ENCODE peak calls at places on chromosomes 4 and X, in four cellular contexts. One of them, this sample, is unnamed.

GRCh38 chrX:13750204-13750603 is 15.7 kb downstream of the OFD1 start:
- DNase-seq in A549: peak; percentile 69
- DNase-seq in HepG2: peak; percentile 16
- DNase-seq in H1: no peak
- DNase-seq in this sample: no peak

GRCh38 chrX:1108451-1109445 is 103.7 kb downstream of the CRLF2 start:
- DNase-seq in A549: no peak
- DNase-seq in HepG2: no peak
- DNase-seq in H1: no peak
- DNase-seq in this sample: no peak

GRCh38 chrX:100264200-100264599 is 145.9 kb downstream of the PCDH19 start:
- DNase-seq in A549: no peak
- DNase-seq in HepG2: no peak
- DNase-seq in H1: no peak
- DNase-seq in this sample: no peak

GRCh38 chr4:125546272-125546671 is 231.5 kb downstream of the FAT4 start:
- DNase-seq in A549: no peak
- DNase-seq in HepG2: no peak
- DNase-seq in H1: no peak
- DNase-seq in this sample: no peak

GRCh38 chr4:108303488-108304177 is 134.9 kb upstream of the LEF1 start:
- DNase-seq in A549: no peak
- DNase-seq in HepG2: no peak
- DNase-seq in H1: no peak
- DNase-seq in this sample: no peak

GRCh38 chr4:56250801-56251200 is 136.5 kb downstream of the AASDH start:
- DNase-seq in A549: no peak
- DNase-seq in HepG2: no peak
- DNase-seq in H1: no peak
- DNase-seq in this sample: no peak

GRCh38 chr4:186204103-186204559 is 12.8 kb downstream of the CYP4V2 start:
- DNase-seq in A549: no peak
- DNase-seq in HepG2: no peak
- DNase-seq in H1: no peak
- DNase-seq in this sample: peak; percentile 42

GRCh38 chrX:153641575-153642312 is 5.3 kb upstream of the DUSP9 start:
- DNase-seq in A549: no peak
- DNase-seq in HepG2: peak; percentile 59
- DNase-seq in H1: no peak
- DNase-seq in this sample: peak; percentile 58

GRCh38 chr4:163666335-163666888 is 171.9 kb downstream of the TMA16 start:
- DNase-seq in A549: no peak
- DNase-seq in HepG2: no peak
- DNase-seq in H1: no peak
- DNase-seq in this sample: no peak

GRCh38 chr4:147328189-147328588 is 152.7 kb upstream of the EDNRA start:
- DNase-seq in A549: no peak
- DNase-seq in HepG2: no peak
- DNase-seq in H1: no peak
- DNase-seq in this sample: no peak

GRCh38 chrX:2928127-2928582 is 984 bp downstream of the ARSD start:
- DNase-seq in A549: no peak
- DNase-seq in HepG2: peak; percentile 55
- DNase-seq in H1: peak; percentile 38
- DNase-seq in this sample: no peak

GRCh38 chr4:64643841-64644240 is 234.6 kb upstream of the TECRL start:
- DNase-seq in A549: no peak
- DNase-seq in HepG2: no peak
- DNase-seq in H1: no peak
- DNase-seq in this sample: no peak

GRCh38 chrX:2894885-2895292 is 34.2 kb downstream of the ARSD start:
- DNase-seq in A549: peak; percentile 49
- DNase-seq in HepG2: peak; percentile 37
- DNase-seq in H1: no peak
- DNase-seq in this sample: no peak

GRCh38 chr4:167897116-167897515 is 195.2 kb upstream of the ANXA10 start:
- DNase-seq in A549: peak; percentile 2
- DNase-seq in HepG2: peak; percentile 29
- DNase-seq in H1: peak; percentile 38
- DNase-seq in this sample: no peak

GRCh38 chr4:73021634-73022033 is 47.9 kb downstream of the COX18 start:
- DNase-seq in A549: peak; percentile 53
- DNase-seq in HepG2: peak; percentile 24
- DNase-seq in H1: no peak
- DNase-seq in this sample: no peak

GRCh38 chr4:18844726-18845125 is 823.2 kb upstream of the LCORL start:
- DNase-seq in A549: no peak
- DNase-seq in HepG2: no peak
- DNase-seq in H1: no peak
- DNase-seq in this sample: no peak

GRCh38 chr4:184693056-184693455 is 40.8 kb downstream of the CENPU start:
- DNase-seq in A549: no peak
- DNase-seq in HepG2: no peak
- DNase-seq in H1: no peak
- DNase-seq in this sample: no peak

GRCh38 chrX:119398587-119398973 is 556 bp upstream of the SLC25A43 start:
- DNase-seq in A549: peak; percentile 28
- DNase-seq in HepG2: peak; percentile 7
- DNase-seq in H1: no peak
- DNase-seq in this sample: no peak

GRCh38 chr4:109211671-109212070 is 90.8 kb downstream of the COL25A1 start:
- DNase-seq in A549: no peak
- DNase-seq in HepG2: no peak
- DNase-seq in H1: no peak
- DNase-seq in this sample: no peak

GRCh38 chr4:38856524-38857337 is at the start of gene TLR6:
- DNase-seq in A549: peak; percentile 88
- DNase-seq in HepG2: peak; percentile 57
- DNase-seq in H1: no peak
- DNase-seq in this sample: peak; percentile 53

GRCh38 chr4:182427530-182427929 is 184.3 kb downstream of the TENM3 start:
- DNase-seq in A549: no peak
- DNase-seq in HepG2: no peak
- DNase-seq in H1: no peak
- DNase-seq in this sample: no peak

GRCh38 chr4:633976-634598 is 8.7 kb downstream of the PDE6B start:
- DNase-seq in A549: no peak
- DNase-seq in HepG2: no peak
- DNase-seq in H1: no peak
- DNase-seq in this sample: no peak

GRCh38 chr4:18934197-18934596 is 912.6 kb upstream of the LCORL start:
- DNase-seq in A549: no peak
- DNase-seq in HepG2: no peak
- DNase-seq in H1: no peak
- DNase-seq in this sample: no peak

GRCh38 chrX:71236858-71237257 is 13.8 kb downstream of the GJB1 start:
- DNase-seq in A549: no peak
- DNase-seq in HepG2: no peak
- DNase-seq in H1: no peak
- DNase-seq in this sample: no peak

GRCh38 chr4:95798727-95799126 is 41.2 kb upstream of the PDHA2 start:
- DNase-seq in A549: no peak
- DNase-seq in HepG2: no peak
- DNase-seq in H1: peak; percentile 17
- DNase-seq in this sample: no peak

GRCh38 chrX:102846544-102847236 is 90.4 kb upstream of the RAB40AL start:
- DNase-seq in A549: no peak
- DNase-seq in HepG2: no peak
- DNase-seq in H1: no peak
- DNase-seq in this sample: no peak

GRCh38 chr4:8920969-8921368 is 49.3 kb upstream of the HMX1 start:
- DNase-seq in A549: no peak
- DNase-seq in HepG2: no peak
- DNase-seq in H1: no peak
- DNase-seq in this sample: no peak

GRCh38 chrX:101195442-101196173 is 24.0 kb upstream of the DRP2 start:
- DNase-seq in A549: no peak
- DNase-seq in HepG2: peak; percentile 41
- DNase-seq in H1: no peak
- DNase-seq in this sample: no peak

GRCh38 chr4:121011780-121012340 is 60.5 kb downstream of the NDNF start:
- DNase-seq in A549: no peak
- DNase-seq in HepG2: no peak
- DNase-seq in H1: peak; percentile 17
- DNase-seq in this sample: no peak

GRCh38 chr4:164438321-164438720 is 315.6 kb upstream of the SMIM31 start:
- DNase-seq in A549: no peak
- DNase-seq in HepG2: no peak
- DNase-seq in H1: no peak
- DNase-seq in this sample: no peak

GRCh38 chr4:83731609-83732008 is 195.7 kb downstream of the GPAT3 start:
- DNase-seq in A549: peak; percentile 23
- DNase-seq in HepG2: no peak
- DNase-seq in H1: no peak
- DNase-seq in this sample: peak; percentile 10

GRCh38 chr4:26900765-26901164 is 40.1 kb downstream of the STIM2 start:
- DNase-seq in A549: no peak
- DNase-seq in HepG2: no peak
- DNase-seq in H1: no peak
- DNase-seq in this sample: no peak

GRCh38 chrX:14039344-14039743 is 9.7 kb upstream of the GEMIN8 start:
- DNase-seq in A549: peak; percentile 54
- DNase-seq in HepG2: peak; percentile 28
- DNase-seq in H1: no peak
- DNase-seq in this sample: peak; percentile 73

GRCh38 chr4:141900841-141901240 is 264.5 kb downstream of the IL15 start:
- DNase-seq in A549: no peak
- DNase-seq in HepG2: no peak
- DNase-seq in H1: no peak
- DNase-seq in this sample: no peak

GRCh38 chr4:139639654-139640053 is 26.0 kb upstream of the MGST2 start:
- DNase-seq in A549: no peak
- DNase-seq in HepG2: no peak
- DNase-seq in H1: no peak
- DNase-seq in this sample: no peak
- TF ChIP-seq JUN in A549: no peak
- TF ChIP-seq JUN in HepG2: no peak
- TF ChIP-seq JUN in H1: no peak
- TF ChIP-seq JUN in this sample: no peak

DNA sequence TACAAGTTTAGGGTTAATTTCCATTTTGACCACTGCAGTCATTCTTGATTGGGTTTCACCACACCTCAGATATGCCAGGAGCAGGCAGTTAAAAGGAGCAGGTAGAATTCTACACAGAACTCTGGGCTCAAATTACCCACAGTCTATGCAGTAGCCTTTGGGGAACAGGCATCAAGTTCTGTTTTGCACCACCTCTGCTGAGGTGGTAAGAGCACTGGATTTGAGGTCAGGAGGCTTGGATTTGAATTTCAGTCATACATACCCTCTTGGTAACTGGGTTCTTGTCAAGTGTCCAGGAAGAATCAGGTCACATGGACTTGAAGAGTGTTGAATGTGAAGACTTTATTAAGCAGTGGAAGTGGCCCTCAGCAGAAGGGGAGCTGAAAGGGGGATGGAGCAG is 40.4 kb upstream of the PGK1 start:
- DNase-seq in A549: no peak
- DNase-seq in HepG2: no peak
- DNase-seq in H1: no peak
- DNase-seq in this sample: no peak
- TF ChIP-seq RAD21 in A549: no peak
- TF ChIP-seq RAD21 in HepG2: no peak
- TF ChIP-seq RAD21 in H1: no peak
- TF ChIP-seq RAD21 in this sample: no peak

GRCh38 chr4:140291259-140291658 is 82.2 kb upstream of the SCOC start:
- DNase-seq in A549: no peak
- DNase-seq in HepG2: no peak
- DNase-seq in H1: no peak
- DNase-seq in this sample: no peak

GRCh38 chr4:140296871-140297570 is 76.4 kb upstream of the SCOC start:
- DNase-seq in A549: no peak
- DNase-seq in HepG2: no peak
- DNase-seq in H1: no peak
- DNase-seq in this sample: peak; percentile 48

GRCh38 chr4:140298001-140298400 is 75.4 kb upstream of the SCOC start:
- DNase-seq in A549: no peak
- DNase-seq in HepG2: no peak
- DNase-seq in H1: no peak
- DNase-seq in this sample: no peak

GRCh38 chr4:140296335-140296753 is 77.1 kb upstream of the SCOC start:
- DNase-seq in A549: peak; percentile 17
- DNase-seq in HepG2: peak; percentile 6
- DNase-seq in H1: no peak
- DNase-seq in this sample: no peak

GRCh38 chr4:140293979-140294378 is 79.5 kb upstream of the SCOC start:
- DNase-seq in A549: no peak
- DNase-seq in HepG2: no peak
- DNase-seq in H1: no peak
- DNase-seq in this sample: no peak
- TF ChIP-seq JUN in A549: no peak
- TF ChIP-seq JUN in HepG2: no peak
- TF ChIP-seq JUN in H1: no peak
- TF ChIP-seq JUN in this sample: no peak

GRCh38 chr4:173446416-173446815 is 47.5 kb upstream of the SCRG1 start:
- DNase-seq in A549: no peak
- DNase-seq in HepG2: no peak
- DNase-seq in H1: no peak
- DNase-seq in this sample: no peak
- TF ChIP-seq RAD21 in A549: no peak
- TF ChIP-seq RAD21 in HepG2: no peak
- TF ChIP-seq RAD21 in H1: no peak
- TF ChIP-seq RAD21 in this sample: no peak

GRCh38 chr4:6052679-6053078 is 34.4 kb upstream of the C4orf50 start:
- DNase-seq in A549: peak; percentile 26
- DNase-seq in HepG2: no peak
- DNase-seq in H1: no peak
- DNase-seq in this sample: no peak

GRCh38 chr4:6055030-6055429 is 36.8 kb upstream of the C4orf50 start:
- DNase-seq in A549: no peak
- DNase-seq in HepG2: no peak
- DNase-seq in H1: no peak
- DNase-seq in this sample: no peak

GRCh38 chr4:6055436-6055835 is 37.2 kb upstream of the C4orf50 start:
- DNase-seq in A549: no peak
- DNase-seq in HepG2: no peak
- DNase-seq in H1: no peak
- DNase-seq in this sample: no peak

GRCh38 chr4:6056976-6057766 is 38.9 kb upstream of the C4orf50 start:
- DNase-seq in A549: no peak
- DNase-seq in HepG2: no peak
- DNase-seq in H1: no peak
- DNase-seq in this sample: no peak

GRCh38 chr4:6054162-6054922 is 36.1 kb upstream of the C4orf50 start:
- DNase-seq in A549: no peak
- DNase-seq in HepG2: no peak
- DNase-seq in H1: no peak
- DNase-seq in this sample: no peak
- TF ChIP-seq JUN in A549: no peak
- TF ChIP-seq JUN in HepG2: no peak
- TF ChIP-seq JUN in H1: no peak
- TF ChIP-seq JUN in this sample: no peak